ENCODE peak calls at places on chromosomes 5 and 9, in ten cellular contexts. M is adrenal gland, T is prostate gland, H is suprapubic skin, I is heart left ventricle, X is IMR-90, P is right lobe of liver, S is esophagus muscularis mucosa, V is spleen, R is ovary. C is an unnamed sample.
A peak's percentile ranks its signal among the peaks of the same experiment; 100 is the strongest.

GRCh38 chr9:124259273-124260078 is 1.7 kb downstream of the NEK6 start:
- DNase-seq in M (peak; percentile 70), T (peak; percentile 87), H (no peak), I (no peak), X (peak; percentile 91), P (peak; percentile 86), S (peak; percentile 94), V (peak; percentile 74), R (peak; percentile 88), C (peak; percentile 84)

GRCh38 chr5:36575367-36575781 is 31.0 kb upstream of the SLC1A3 start:
- DNase-seq in M (no peak), T (no peak), H (no peak), I (no peak), X (peak; percentile 15), P (no peak), S (no peak), V (no peak), R (no peak), C (no peak)

GRCh38 chr5:136985785-136986475 is 513.2 kb downstream of the SPOCK1 start:
- DNase-seq in M (peak; percentile 37), T (peak; percentile 16), H (no peak), I (no peak), X (no peak), P (no peak), S (no peak), V (no peak), R (no peak), C (no peak)

GRCh38 chr5:177302354-177303110 is 987 bp downstream of the RAB24 start:
- DNase-seq in M (no peak), T (no peak), H (peak; percentile 68), I (no peak), X (peak; percentile 10), P (no peak), S (no peak), V (peak; percentile 77), R (no peak), C (no peak)

GRCh38 chr5:101929628-101930027 is 366.5 kb downstream of the SLCO4C1 start:
- DNase-seq in M (no peak), T (no peak), H (no peak), I (no peak), X (no peak), P (no peak), S (no peak), V (no peak), R (no peak), C (no peak)

GRCh38 chr9:27407491-27407890 is 110.5 kb upstream of the EQTN start:
- DNase-seq in M (no peak), T (no peak), H (no peak), I (no peak), X (no peak), P (no peak), S (no peak), V (no peak), R (no peak), C (no peak)

GRCh38 chr5:97600486-97600885 is 417.4 kb upstream of the RIOK2 start:
- DNase-seq in M (no peak), T (no peak), H (no peak), I (no peak), X (peak; percentile 1), P (no peak), S (no peak), V (no peak), R (no peak), C (no peak)

GRCh38 chr5:17302590-17302989 is 85.2 kb downstream of the BASP1 start:
- DNase-seq in M (no peak), T (no peak), H (no peak), I (no peak), X (no peak), P (no peak), S (no peak), V (no peak), R (no peak), C (no peak)

GRCh38 chr5:150085950-150086715 is at the start of gene CSF1R:
- DNase-seq in M (no peak), T (no peak), H (no peak), I (peak; percentile 17), X (no peak), P (no peak), S (peak; percentile 82), V (no peak), R (no peak), C (peak; percentile 24)

GRCh38 chr5:173028811-173029327 is 27.3 kb upstream of the CREBRF start:
- DNase-seq in M (no peak), T (no peak), H (no peak), I (no peak), X (no peak), P (no peak), S (no peak), V (no peak), R (no peak), C (no peak)

GRCh38 chr5:71588533-71588885 is 1.4 kb downstream of the MCCC2 start:
- DNase-seq in M (no peak), T (no peak), H (no peak), I (no peak), X (no peak), P (no peak), S (no peak), V (no peak), R (no peak), C (no peak)

GRCh38 chr5:140372971-140373487 is 13.0 kb downstream of the SLC4A9 start:
- DNase-seq in M (peak; percentile 77), T (peak; percentile 37), H (peak; percentile 85), I (peak; percentile 75), X (peak; percentile 69), P (peak; percentile 70), S (no peak), V (peak; percentile 79), R (peak; percentile 76), C (peak; percentile 73)

GRCh38 chr9:27292646-27293045 is 4.3 kb downstream of the EQTN start:
- DNase-seq in M (no peak), T (no peak), H (peak; percentile 76), I (no peak), X (peak; percentile 7), P (no peak), S (no peak), V (no peak), R (no peak), C (no peak)

GRCh38 chr9:21777701-21778100 is 24.7 kb upstream of the MTAP start:
- DNase-seq in M (no peak), T (no peak), H (no peak), I (no peak), X (peak; percentile 93), P (no peak), S (no peak), V (no peak), R (no peak), C (no peak)

GRCh38 chr9:108234811-108235210 is 621.0 kb downstream of the ACTL7B start:
- DNase-seq in M (no peak), T (no peak), H (no peak), I (no peak), X (peak; percentile 16), P (no peak), S (no peak), V (no peak), R (no peak), C (no peak)

GRCh38 chr5:77012601-77013000 is 17.6 kb upstream of the AGGF1 start:
- DNase-seq in M (peak; percentile 3), T (no peak), H (no peak), I (no peak), X (no peak), P (no peak), S (no peak), V (no peak), R (no peak), C (no peak)

GRCh38 chr9:121201045-121201737 is 478 bp downstream of the RAB14 start:
- DNase-seq in M (peak; percentile 52), T (peak; percentile 15), H (peak; percentile 68), I (peak; percentile 62), X (no peak), P (peak; percentile 63), S (no peak), V (peak; percentile 94), R (no peak), C (peak; percentile 53)

GRCh38 chr9:136538599-136539426 is 7.0 kb downstream of the NOTCH1 start:
- DNase-seq in M (no peak), T (peak; percentile 70), H (no peak), I (peak; percentile 70), X (no peak), P (no peak), S (no peak), V (peak; percentile 90), R (no peak), C (no peak)
- TF ChIP-seq POLR2A in M (no peak), T (peak; percentile 30), H (no peak), I (no peak), X (no peak), P (no peak), S (no peak), V (no peak), R (no peak), C (no peak)

DNA sequence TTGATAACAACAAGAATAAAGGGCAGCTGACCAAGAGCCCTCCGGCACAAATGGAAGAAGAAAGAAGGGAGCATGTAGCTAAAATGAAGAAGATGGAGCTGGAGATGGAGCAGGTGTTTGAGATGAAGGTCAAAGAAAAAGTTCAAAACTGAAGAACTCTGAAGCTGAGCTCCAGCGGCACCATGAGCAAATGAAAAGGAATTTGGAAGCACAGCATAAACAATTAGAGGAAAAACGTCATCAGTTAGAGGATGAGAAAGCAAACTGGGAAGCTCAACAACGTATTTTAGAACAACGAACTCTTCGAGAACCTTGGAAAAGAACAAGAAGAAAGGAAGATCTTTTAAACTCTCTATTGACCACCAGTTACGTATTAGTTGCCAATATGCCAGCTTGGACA is 100.9 kb downstream of the GABBR2 start:
- DNase-seq in M (no peak), T (no peak), H (no peak), I (no peak), X (peak; percentile 97), P (no peak), S (no peak), V (no peak), R (no peak), C (no peak)
- H3K27ac ChIP-seq in M (no peak overlapping the region), T (no peak overlapping the region), H (no peak overlapping the region), I (peak overlapping the region; percentile 40), X (peak overlapping the region; percentile 74), P (no peak overlapping the region), S (no peak overlapping the region), V (no peak overlapping the region), R (no peak overlapping the region), C (no peak overlapping the region)

GRCh38 chr9:131674425-131675421 is 65.2 kb downstream of the RAPGEF1 start:
- DNase-seq in M (no peak), T (no peak), H (no peak), I (no peak), X (no peak), P (peak; percentile 46), S (no peak), V (peak; percentile 78), R (no peak), C (no peak)
- TF ChIP-seq POLR2A in M (no peak), T (no peak), H (no peak), I (no peak), X (no peak), P (no peak), S (no peak), V (no peak), R (no peak), C (no peak)

DNA sequence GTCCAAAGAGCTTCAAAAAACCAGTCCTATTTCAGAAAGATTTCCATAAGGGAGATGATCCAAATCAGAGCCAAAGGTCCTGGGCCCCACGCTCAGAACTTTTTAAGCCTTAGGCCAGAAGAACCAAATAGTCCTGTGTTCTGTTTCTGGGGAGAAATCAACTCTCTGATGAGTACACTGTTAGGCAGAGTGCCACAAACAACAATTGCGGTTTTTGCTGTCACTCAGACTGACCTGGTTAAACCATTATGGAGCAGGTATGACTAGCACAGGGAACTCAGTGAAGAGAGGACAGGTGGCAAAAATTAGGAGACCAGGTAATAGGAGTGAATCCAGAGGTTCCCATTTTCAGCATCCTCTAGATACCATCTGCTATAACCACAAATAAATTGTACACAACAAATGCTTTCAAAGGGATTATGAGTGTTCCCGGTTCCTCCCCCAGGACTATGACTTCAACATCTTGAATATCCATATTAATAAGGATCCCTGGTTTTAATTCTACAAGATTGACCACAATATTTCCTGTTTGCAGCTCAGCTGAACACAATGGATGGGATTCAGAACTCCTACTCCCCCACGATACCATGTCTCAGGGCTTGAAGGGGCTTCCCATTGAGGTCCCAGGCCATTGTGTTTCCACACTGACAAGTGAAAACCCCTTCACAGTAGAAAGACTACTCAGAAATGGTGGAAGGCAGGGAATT is 52.1 kb upstream of the FREM1 start:
- DNase-seq in M (no peak), T (no peak), H (no peak), I (no peak), X (no peak), P (no peak), S (no peak), V (no peak), R (no peak), C (no peak)
- H3K27ac ChIP-seq in M (no peak overlapping the region), T (no peak overlapping the region), H (no peak overlapping the region), I (no peak overlapping the region), X (no peak overlapping the region), P (no peak overlapping the region), S (no peak overlapping the region), V (no peak overlapping the region), R (no peak overlapping the region), C (no peak overlapping the region)

C was measured in stomach.